ENCODE peak calls at places on chromosomes 2 and 18, in five cellular contexts. S is upper lobe of left lung, U is prostate gland, E is GM12878, R is HepG2. N is an unnamed sample. For H3K4me1, the result is how much of the 10 kb centered on the place peaks cover.

GRCh38 chr2:128500136-128500800 is 181.6 kb upstream of the HS6ST1 start:
- DNase-seq in S (peak), U (no peak), E (no peak), R (no peak), N (peak)

GRCh38 chr2:158228943-158229508 is 127.3 kb downstream of the UPP2 start:
- DNase-seq in S (no peak), U (no peak), E (no peak), R (no peak), N (no peak)

GRCh38 chr2:96447726-96448125 is 57.4 kb downstream of the NEURL3 start:
- DNase-seq in S (no peak), U (no peak), E (no peak), R (no peak), N (no peak)

GRCh38 chr2:240557808-240558207 is at the start of gene ANKMY1:
- DNase-seq in S (peak), U (peak), E (no peak), R (no peak), N (peak)

GRCh38 chr18:63319383-63320040 is at the start of gene BCL2:
- DNase-seq in S (peak), U (peak), E (no peak), R (no peak), N (no peak)

GRCh38 chr2:219406861-219407230 is 11.3 kb upstream of the DES start:
- DNase-seq in S (no peak), U (no peak), E (no peak), R (no peak), N (no peak)

GRCh38 chr18:23812566-23813440 is 123.5 kb downstream of the LAMA3 start:
- DNase-seq in S (no peak), U (no peak), E (no peak), R (no peak), N (no peak)

GRCh38 chr2:221372156-221372870 is 199.8 kb downstream of the EPHA4 start:
- DNase-seq in S (no peak), U (no peak), E (no peak), R (no peak), N (no peak)

GRCh38 chr18:48693625-48694262 is 154.9 kb downstream of the CTIF start:
- DNase-seq in S (no peak), U (no peak), E (no peak), R (no peak), N (no peak)

GRCh38 chr2:47569658-47570398 is 166.9 kb downstream of the MSH2 start:
- DNase-seq in S (no peak), U (no peak), E (no peak), R (no peak), N (no peak)

GRCh38 chr2:232030229-232030628 is 68.7 kb downstream of the DIS3L2 start:
- DNase-seq in S (no peak), U (no peak), E (no peak), R (peak), N (no peak)

GRCh38 chr18:8084160-8084559 is 517.0 kb downstream of the PTPRM start:
- DNase-seq in S (no peak), U (no peak), E (no peak), R (peak), N (no peak)

GRCh38 chr2:133568598-133568997 is 335 bp upstream of the NCKAP5 start:
- DNase-seq in S (no peak), U (no peak), E (no peak), R (no peak), N (no peak)

GRCh38 chr2:23404426-23404825 is 19.4 kb downstream of the KLHL29 start:
- DNase-seq in S (peak), U (peak), E (peak), R (peak), N (no peak)

GRCh38 chr2:154720642-154721041 is 22.1 kb downstream of the KCNJ3 start:
- DNase-seq in S (no peak), U (no peak), E (no peak), R (no peak), N (no peak)

GRCh38 chr2:239202836-239203235 is 198.0 kb downstream of the HDAC4 start:
- DNase-seq in S (no peak), U (no peak), E (no peak), R (no peak), N (no peak)

GRCh38 chr2:35298493-35298892 is 1057.1 kb upstream of the CRIM1 start:
- DNase-seq in S (no peak), U (peak), E (no peak), R (no peak), N (no peak)

GRCh38 chr2:164613321-164613982 is 7.8 kb downstream of the GRB14 start:
- DNase-seq in S (no peak), U (no peak), E (no peak), R (no peak), N (no peak)

GRCh38 chr2:215948051-215948450 is 65.3 kb downstream of the MREG start:
- DNase-seq in S (no peak), U (no peak), E (no peak), R (no peak), N (no peak)

GRCh38 chr2:101710690-101711318 is 13.3 kb downstream of the MAP4K4 start:
- DNase-seq in S (no peak), U (no peak), E (no peak), R (no peak), N (no peak)

GRCh38 chr2:9637330-9637729 is 6.5 kb upstream of the YWHAQ start:
- DNase-seq in S (no peak), U (no peak), E (no peak), R (peak), N (no peak)

GRCh38 chr18:8658858-8659485 is 46.4 kb upstream of the MTCL1 start:
- DNase-seq in S (no peak), U (no peak), E (no peak), R (no peak), N (no peak)

GRCh38 chr18:63169853-63170252 is 149.7 kb downstream of the BCL2 start:
- DNase-seq in S (no peak), U (no peak), E (no peak), R (no peak), N (no peak)

GRCh38 chr18:78984941-78985784 is 5.5 kb downstream of the SALL3 start:
- DNase-seq in S (peak), U (no peak), E (no peak), R (peak), N (no peak)

GRCh38 chr18:49786019-49786720 is 27.2 kb downstream of the ACAA2 start:
- DNase-seq in S (no peak), U (no peak), E (no peak), R (no peak), N (no peak)

GRCh38 chr2:20177556-20178403 is 47.1 kb downstream of the SDC1 start:
- DNase-seq in S (no peak), U (no peak), E (no peak), R (no peak), N (no peak)

GRCh38 chr18:21404426-21404825 is 162.4 kb downstream of the GREB1L start:
- DNase-seq in S (no peak), U (no peak), E (no peak), R (no peak), N (no peak)

GRCh38 chr18:5237083-5237722 is 40.1 kb upstream of the AKAIN1 start:
- DNase-seq in S (peak), U (no peak), E (no peak), R (peak), N (no peak)

GRCh38 chr2:201260302-201260800 is at the start of gene CASP8:
- DNase-seq in S (peak), U (no peak), E (no peak), R (peak), N (peak)

GRCh38 chr2:30232027-30232800 is 880 bp downstream of the LBH start:
- DNase-seq in S (peak), U (peak), E (no peak), R (no peak), N (peak)

GRCh38 chr2:218282173-218282991 is 9.9 kb downstream of the TMBIM1 start:
- DNase-seq in S (peak), U (peak), E (no peak), R (no peak), N (peak)
- H3K4me1 ChIP-seq in S (half or more), U (half or more), E (under half), R (under half), N (half or more)

DNA sequence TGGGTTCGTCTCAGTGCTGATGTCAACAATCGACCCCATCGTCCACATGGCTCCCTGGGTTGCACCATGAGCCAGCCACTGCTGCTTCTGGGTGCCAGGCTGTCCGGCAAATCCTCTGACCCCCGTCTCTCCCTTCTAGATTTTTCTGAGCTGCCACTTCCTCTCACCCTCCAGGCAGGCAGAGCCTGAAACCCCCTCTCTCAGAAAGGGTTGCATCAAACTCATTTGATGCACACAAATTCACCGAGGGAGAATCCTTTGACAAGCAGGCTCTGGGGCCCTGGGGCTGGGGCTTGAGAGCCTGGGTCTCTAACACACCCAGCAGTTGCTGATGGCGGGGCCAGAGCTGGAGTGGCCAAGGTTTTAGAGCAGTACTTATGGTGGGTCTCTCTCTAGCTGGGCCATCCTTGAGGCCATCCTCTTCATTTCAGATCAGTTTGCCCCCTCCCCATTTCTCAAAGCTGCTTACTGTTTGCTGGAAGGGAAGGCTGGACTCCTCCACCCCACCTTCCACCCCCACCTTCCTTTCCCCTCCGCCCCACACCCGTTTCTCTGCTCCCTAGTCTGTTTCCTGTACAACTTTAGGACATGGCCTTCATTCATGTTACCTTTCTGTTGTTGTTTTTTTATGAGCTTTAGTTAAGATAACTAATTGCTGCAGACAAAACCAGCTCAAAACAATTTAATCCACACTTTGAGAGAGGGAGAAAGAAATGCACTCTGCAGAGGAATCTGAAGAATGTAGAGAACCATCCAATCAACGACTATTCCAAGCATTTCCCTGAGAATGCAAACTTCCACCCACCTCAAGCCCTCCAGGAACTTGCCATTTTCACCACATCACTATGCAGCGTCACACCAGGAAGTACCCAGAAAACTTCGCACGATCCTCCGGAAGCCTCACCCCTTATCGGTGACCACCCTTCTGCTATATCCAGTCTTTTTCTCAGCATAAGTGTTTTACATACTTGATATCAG is 69.5 kb downstream of the ARL4C start:
- DNase-seq in S (no peak), U (no peak), E (no peak), R (no peak), N (no peak)
- TF ChIP-seq POLR2AphosphoS5 in S (no peak), U (no peak), E (no peak), R (no peak), N (no peak)

DNA sequence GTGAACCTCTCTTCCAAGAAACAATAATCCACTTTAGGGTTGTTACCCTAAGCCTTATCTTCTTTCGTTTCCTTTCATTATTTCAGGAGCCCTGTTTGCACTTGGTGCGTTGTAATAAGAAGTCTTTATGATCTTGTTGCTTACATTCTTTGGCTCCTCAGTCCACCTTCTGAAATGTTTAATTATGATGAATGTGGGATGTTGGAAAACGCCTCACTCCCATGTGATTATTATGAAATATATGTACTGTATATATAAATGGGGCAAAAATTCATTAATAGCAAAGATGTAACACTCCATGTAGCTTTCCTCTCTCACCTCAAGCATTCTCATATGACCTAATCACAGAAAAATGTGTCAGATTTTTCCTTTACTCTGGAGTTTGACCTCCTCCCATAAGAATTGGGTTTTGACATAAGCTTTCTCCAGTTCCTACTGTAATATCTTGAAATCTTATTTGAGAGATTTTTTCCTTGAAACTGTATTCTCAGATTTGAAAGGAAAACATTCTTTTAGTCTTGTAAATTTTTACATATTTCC is 397.2 kb upstream of the FANCL start:
- DNase-seq in S (no peak), U (no peak), E (no peak), R (no peak), N (no peak)
- H3K4me1 ChIP-seq in S (under half), U (under half), E (under half), R (under half), N (under half)

GRCh38 chr2:196171248-196171871 is at the start of gene STK17B:
- DNase-seq in S (peak), U (peak), E (peak), R (peak), N (peak)

GRCh38 chr2:196170202-196170680 is 1.1 kb downstream of the STK17B start:
- DNase-seq in S (peak), U (peak), E (no peak), R (peak), N (peak)

GRCh38 chr2:196169521-196169920 is 1.9 kb downstream of the STK17B start:
- DNase-seq in S (no peak), U (no peak), E (no peak), R (no peak), N (no peak)

GRCh38 chr2:196171946-196172345 is 568 bp upstream of the STK17B start:
- DNase-seq in S (no peak), U (no peak), E (no peak), R (no peak), N (no peak)

GRCh38 chr2:196170681-196171247 is 614 bp downstream of the STK17B start:
- DNase-seq in S (peak), U (peak), E (no peak), R (peak), N (peak)
- TF ChIP-seq POLR2AphosphoS5 in S (peak), U (no peak), E (no peak), R (no peak), N (no peak)

DNA sequence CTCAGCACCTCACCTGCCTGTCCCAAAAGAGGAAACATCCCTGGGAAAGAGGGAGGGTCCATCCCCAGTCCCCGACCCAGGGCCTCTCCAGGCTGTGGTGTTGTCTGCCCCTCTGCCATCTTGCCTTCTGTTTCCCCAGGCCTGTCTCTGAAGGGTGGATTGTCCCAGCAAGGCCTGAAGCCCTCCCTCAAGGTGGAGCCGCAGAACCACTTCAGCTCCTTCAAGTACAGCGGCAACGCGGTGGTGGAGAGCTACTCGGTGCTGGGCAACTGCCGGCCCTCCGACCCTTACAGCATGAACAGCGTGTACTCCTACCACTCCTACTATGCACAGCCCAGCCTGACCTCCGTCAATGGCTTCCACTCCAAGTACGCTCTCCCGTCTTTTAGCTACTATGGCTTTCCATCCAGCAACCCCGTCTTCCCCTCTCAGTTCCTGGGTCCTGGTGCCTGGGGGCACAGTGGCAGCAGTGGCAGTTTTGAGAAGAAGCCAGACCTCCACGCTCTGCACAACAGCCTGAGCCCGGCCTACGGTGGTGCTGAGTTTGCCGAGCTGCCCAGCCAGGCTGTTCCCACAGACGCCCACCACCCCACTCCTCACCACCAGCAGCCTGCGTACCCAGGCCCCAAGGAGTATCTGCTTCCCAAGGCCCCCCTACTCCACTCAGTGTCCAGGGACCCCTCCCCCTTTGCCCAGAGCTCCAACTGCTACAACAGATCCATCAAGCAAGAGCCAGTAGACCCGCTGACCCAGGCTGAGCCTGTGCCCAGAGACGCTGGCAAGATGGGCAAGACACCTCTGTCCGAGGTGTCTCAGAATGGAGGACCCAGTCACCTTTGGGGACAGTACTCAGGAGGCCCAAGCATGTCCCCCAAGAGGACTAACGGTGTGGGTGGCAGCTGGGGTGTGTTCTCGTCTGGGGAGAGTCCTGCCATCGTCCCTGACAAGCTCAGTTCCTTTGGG is 47.2 kb downstream of the BOLA3 start:
- DNase-seq in S (peak), U (no peak), E (no peak), R (no peak), N (no peak)
- H3K4me1 ChIP-seq in S (under half), U (under half), E (under half), R (under half), N (under half)

DNA sequence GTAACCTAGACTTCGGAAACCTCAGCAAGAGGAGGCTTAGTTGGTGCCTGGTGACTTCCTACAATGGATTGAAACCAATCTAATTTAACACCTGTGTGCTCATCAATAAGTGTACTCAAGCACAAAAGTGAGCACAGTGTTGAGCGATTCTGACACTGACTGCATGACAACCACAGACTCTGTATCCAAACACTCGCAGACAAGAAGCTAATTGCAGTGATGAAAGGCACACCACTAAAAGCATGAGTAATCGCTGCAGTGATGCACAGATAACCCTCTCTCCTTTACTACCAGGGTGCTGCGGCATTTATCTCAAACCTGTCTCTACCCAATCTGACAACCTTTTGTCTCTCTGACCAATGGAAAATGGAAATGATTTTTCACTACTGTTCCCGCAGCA is 168.1 kb downstream of the AFF3 start:
- DNase-seq in S (no peak), U (no peak), E (no peak), R (no peak), N (no peak)
- TF ChIP-seq POLR2AphosphoS5 in S (no peak), U (no peak), E (no peak), R (no peak), N (no peak)

DNA sequence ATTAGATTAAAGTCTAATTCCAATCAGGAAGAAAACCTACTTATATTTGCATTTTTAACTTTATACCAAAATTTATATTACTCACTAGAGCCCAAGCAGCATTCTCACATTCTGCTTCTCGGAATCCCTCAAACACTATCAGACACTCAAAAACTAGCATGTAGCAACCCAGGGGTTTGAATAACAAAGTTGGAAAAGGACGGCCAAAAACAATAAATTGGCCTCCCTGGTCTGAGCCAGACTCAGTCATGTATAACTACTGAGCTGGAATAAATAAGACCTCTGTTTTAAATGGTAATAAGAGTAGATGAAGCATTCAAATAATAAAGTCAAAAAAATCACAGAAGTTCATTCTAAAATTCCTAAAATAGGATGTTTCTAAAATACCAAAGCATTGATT is 290.9 kb downstream of the IRS1 start:
- DNase-seq in S (no peak), U (no peak), E (no peak), R (no peak), N (no peak)
- H3K4me1 ChIP-seq in S (under half), U (under half), E (under half), R (under half), N (under half)

GRCh38 chr18:76619342-76620315 is 124.6 kb upstream of the ZNF516 start:
- DNase-seq in S (peak), U (peak), E (no peak), R (no peak), N (peak)
- TF ChIP-seq POLR2AphosphoS5 in S (no peak), U (no peak), E (no peak), R (no peak), N (peak)